ENCODE peak calls at places on chromosomes 1 and 21, in nine cellular contexts. B is lung, J is OCI-LY7, Y is brain microvascular endothelial cell, V is kidney epithelial cell, T is fibroblast of mammary gland, G is Daoy, W is mucosa of descending colon, D is head of caudate nucleus. F is an unnamed sample.

GRCh38 chr1:172699111-172699510 is 40.2 kb downstream of the FASLG start:
- DNase-seq in D (no peak), J (no peak), G (peak), W (peak), Y (peak), T (peak), V (peak), B (no peak), F (peak)

GRCh38 chr1:228376651-228377631 is 29.7 kb downstream of the TRIM11 start:
- DNase-seq in B (no peak), T (no peak), G (no peak), D (no peak), W (no peak), Y (no peak), V (no peak), J (no peak), F (no peak)

GRCh38 chr1:84077476-84078107 is 66.5 kb upstream of the PRKACB start:
- DNase-seq in V (no peak), D (peak), W (peak), B (peak), Y (peak), G (peak), T (peak), J (peak), F (peak)

GRCh38 chr1:193322218-193322617 is 135.8 kb upstream of the B3GALT2 start:
- DNase-seq in J (no peak), W (no peak), V (peak), G (peak), Y (peak), B (no peak), T (peak), D (no peak), F (peak)

GRCh38 chr1:55539652-55540512 is 324.7 kb upstream of the USP24 start:
- DNase-seq in W (no peak), B (no peak), Y (no peak), T (no peak), V (no peak), D (no peak), J (no peak), G (no peak), F (no peak)

GRCh38 chr1:246631426-246631825 is 65.2 kb downstream of the CNST start:
- DNase-seq in J (no peak), W (no peak), T (peak), Y (peak), D (no peak), V (no peak), G (no peak), B (no peak), F (peak)

GRCh38 chr21:42820513-42821465 is 58.5 kb downstream of the WDR4 start:
- DNase-seq in V (no peak), G (no peak), D (no peak), J (no peak), T (no peak), W (peak), Y (no peak), B (no peak), F (no peak)

GRCh38 chr1:154812911-154813816 is 56.9 kb downstream of the KCNN3 start:
- DNase-seq in D (peak), W (no peak), V (no peak), J (no peak), Y (peak), T (peak), G (peak), B (peak), F (peak)

F was measured in amniotic epithelial cell.